ENCODE peak calls at places on chromosomes 5 and 9, in nine cellular contexts. U is left ventricle myocardium inferior; L is colonic mucosa; Q is CD8-positive, alpha-beta memory T cell; O is fibroblast of the aortic adventitia; C is ovary; I is transverse colon; P is upper lobe of right lung; A is aorta. J is an unnamed sample.

GRCh38 chr9:113934826-113935676 is 58.9 kb downstream of the ZNF618 start:
- DNase-seq in P (no peak), U (no peak), A (no peak), O (no peak), C (no peak), L (peak), I (no peak), Q (no peak), J (no peak)

GRCh38 chr5:37658440-37658839 is 181.4 kb downstream of the GDNF start:
- DNase-seq in A (no peak), C (no peak), U (no peak), I (no peak), L (no peak), O (no peak), P (no peak), Q (no peak), J (no peak)

GRCh38 chr9:115157245-115157674 is 39.3 kb upstream of the TNC start:
- DNase-seq in A (no peak), P (no peak), U (no peak), C (no peak), Q (no peak), O (peak), L (no peak), I (no peak), J (peak)

GRCh38 chr9:16267336-16268036 is 603.0 kb downstream of the BNC2 start:
- DNase-seq in I (no peak), U (no peak), O (peak), A (no peak), L (peak), C (no peak), P (no peak), Q (no peak), J (no peak)

GRCh38 chr5:53249529-53249928 is 140.0 kb upstream of the MOCS2 start:
- DNase-seq in P (no peak), A (no peak), O (peak), C (no peak), U (no peak), L (no peak), Q (no peak), I (no peak), J (peak)

GRCh38 chr9:76379494-76379893 is 14.7 kb downstream of the RFK start:
- DNase-seq in A (no peak), L (no peak), U (no peak), P (no peak), O (no peak), Q (no peak), C (no peak), I (no peak), J (peak)

GRCh38 chr5:123950701-123951100 is 438.7 kb downstream of the CSNK1G3 start:
- DNase-seq in U (no peak), L (no peak), O (no peak), A (no peak), I (no peak), C (no peak), P (no peak), Q (no peak), J (no peak)

GRCh38 chr5:74616236-74617146 is 24.0 kb downstream of the ENC1 start:
- DNase-seq in P (no peak), Q (no peak), O (no peak), U (no peak), I (no peak), A (no peak), L (no peak), C (peak), J (no peak)

GRCh38 chr5:111929892-111930291 is 172.9 kb upstream of the NREP start:
- DNase-seq in Q (no peak), A (no peak), O (peak), L (no peak), P (no peak), I (no peak), U (no peak), C (no peak), J (peak)

GRCh38 chr5:134524826-134525686 is at the start of gene JADE2:
- DNase-seq in Q (peak), U (peak), I (peak), L (peak), A (peak), P (peak), O (peak), C (peak), J (peak)

GRCh38 chr5:84292788-84293653 is 91.7 kb downstream of the EDIL3 start:
- DNase-seq in L (no peak), P (no peak), I (no peak), C (no peak), A (no peak), U (no peak), Q (no peak), O (no peak), J (no peak)

GRCh38 chr5:144103611-144104010 is 66.8 kb downstream of the YIPF5 start:
- DNase-seq in O (no peak), P (no peak), U (no peak), I (no peak), L (no peak), A (no peak), C (no peak), Q (no peak), J (no peak)

GRCh38 chr5:15695171-15695676 is 195.2 kb downstream of the FBXL7 start:
- DNase-seq in A (no peak), O (peak), P (no peak), C (peak), Q (no peak), U (no peak), I (no peak), L (no peak), J (no peak)

GRCh38 chr9:37259906-37260305 is 139.5 kb downstream of the ZCCHC7 start:
- DNase-seq in I (no peak), P (no peak), L (no peak), C (no peak), U (no peak), O (no peak), A (no peak), Q (no peak), J (no peak)

GRCh38 chr9:132410642-132411041 is 631 bp downstream of the CFAP77 start:
- DNase-seq in C (no peak), P (no peak), L (no peak), I (no peak), U (no peak), O (no peak), A (no peak), Q (peak), J (no peak)

GRCh38 chr9:73869261-73869660 is 627.9 kb upstream of the RORB start:
- DNase-seq in P (no peak), U (no peak), L (no peak), A (no peak), O (peak), C (no peak), Q (peak), I (peak), J (peak)

GRCh38 chr9:28539432-28539831 is 966.2 kb upstream of the C9orf72 start:
- DNase-seq in A (no peak), U (no peak), P (no peak), I (no peak), O (no peak), Q (no peak), C (no peak), L (no peak), J (no peak)

GRCh38 chr5:86884608-86885007 is 266.9 kb downstream of the COX7C start:
- DNase-seq in I (no peak), C (no peak), Q (no peak), P (no peak), O (no peak), U (no peak), L (no peak), A (no peak), J (no peak)

GRCh38 chr9:111232997-111233790 is 96.8 kb downstream of the OR2K2 start:
- DNase-seq in U (no peak), O (peak), L (no peak), C (no peak), A (no peak), P (no peak), I (no peak), Q (no peak), J (no peak)

GRCh38 chr5:68288756-68289134 is 73.2 kb downstream of the PIK3R1 start:
- DNase-seq in U (peak), A (no peak), L (peak), P (no peak), O (no peak), I (no peak), C (peak), Q (no peak), J (no peak)

GRCh38 chr5:20559845-20560244 is 571.8 kb upstream of the CDH18 start:
- DNase-seq in L (no peak), O (no peak), A (no peak), Q (no peak), U (no peak), P (no peak), I (no peak), C (no peak), J (no peak)

GRCh38 chr5:127909078-127909477 is 174.5 kb upstream of the SLC12A2 start:
- DNase-seq in P (no peak), Q (no peak), I (no peak), L (peak), O (peak), C (no peak), A (no peak), U (no peak), J (no peak)

GRCh38 chr5:150804388-150804787 is 25.8 kb downstream of the SMIM3 start:
- DNase-seq in C (no peak), U (no peak), Q (no peak), P (no peak), O (no peak), A (no peak), L (no peak), I (no peak), J (no peak)
- H3K4me3 ChIP-seq in C (no peak), U (no peak), Q (no peak), P (no peak), O (no peak), A (no peak), L (no peak), I (no peak), J (no peak)

GRCh38 chr9:3179716-3180115 is 335.8 kb upstream of the PUM3 start:
- DNase-seq in I (no peak), C (no peak), L (no peak), A (no peak), U (no peak), O (peak), Q (no peak), P (no peak), J (no peak)
- H3K4me3 ChIP-seq in I (no peak), C (no peak), L (no peak), A (no peak), U (no peak), O (no peak), Q (no peak), P (no peak), J (no peak)

GRCh38 chr5:94740328-94740727 is 121.9 kb downstream of the SLF1 start:
- DNase-seq in O (no peak), Q (no peak), C (no peak), U (no peak), I (no peak), P (no peak), L (no peak), A (no peak), J (no peak)
- H3K4me3 ChIP-seq in O (no peak), Q (no peak), C (no peak), U (no peak), I (no peak), P (no peak), L (no peak), A (no peak), J (no peak)

GRCh38 chr5:170757669-170758068 is 25.9 kb upstream of the GABRP start:
- DNase-seq in Q (no peak), I (no peak), U (no peak), O (no peak), A (no peak), L (no peak), C (no peak), P (no peak), J (no peak)

GRCh38 chr5:170760126-170760525 is 23.4 kb upstream of the GABRP start:
- DNase-seq in L (no peak), O (no peak), C (no peak), P (no peak), A (no peak), U (no peak), Q (no peak), I (no peak), J (no peak)

GRCh38 chr5:170758481-170758880 is 25.0 kb upstream of the GABRP start:
- DNase-seq in Q (no peak), L (no peak), P (no peak), A (no peak), U (no peak), O (no peak), I (no peak), C (no peak), J (no peak)

GRCh38 chr5:170761708-170762066 is 21.8 kb upstream of the GABRP start:
- DNase-seq in A (no peak), I (no peak), C (no peak), P (no peak), O (no peak), L (no peak), U (no peak), Q (no peak), J (no peak)

GRCh38 chr5:170761048-170761707 is 22.3 kb upstream of the GABRP start:
- DNase-seq in U (no peak), C (no peak), A (no peak), P (no peak), L (no peak), Q (no peak), O (no peak), I (no peak), J (no peak)
- H3K4me3 ChIP-seq in U (no peak), C (no peak), A (no peak), P (no peak), L (no peak), Q (no peak), O (no peak), I (no peak), J (no peak)

DNA sequence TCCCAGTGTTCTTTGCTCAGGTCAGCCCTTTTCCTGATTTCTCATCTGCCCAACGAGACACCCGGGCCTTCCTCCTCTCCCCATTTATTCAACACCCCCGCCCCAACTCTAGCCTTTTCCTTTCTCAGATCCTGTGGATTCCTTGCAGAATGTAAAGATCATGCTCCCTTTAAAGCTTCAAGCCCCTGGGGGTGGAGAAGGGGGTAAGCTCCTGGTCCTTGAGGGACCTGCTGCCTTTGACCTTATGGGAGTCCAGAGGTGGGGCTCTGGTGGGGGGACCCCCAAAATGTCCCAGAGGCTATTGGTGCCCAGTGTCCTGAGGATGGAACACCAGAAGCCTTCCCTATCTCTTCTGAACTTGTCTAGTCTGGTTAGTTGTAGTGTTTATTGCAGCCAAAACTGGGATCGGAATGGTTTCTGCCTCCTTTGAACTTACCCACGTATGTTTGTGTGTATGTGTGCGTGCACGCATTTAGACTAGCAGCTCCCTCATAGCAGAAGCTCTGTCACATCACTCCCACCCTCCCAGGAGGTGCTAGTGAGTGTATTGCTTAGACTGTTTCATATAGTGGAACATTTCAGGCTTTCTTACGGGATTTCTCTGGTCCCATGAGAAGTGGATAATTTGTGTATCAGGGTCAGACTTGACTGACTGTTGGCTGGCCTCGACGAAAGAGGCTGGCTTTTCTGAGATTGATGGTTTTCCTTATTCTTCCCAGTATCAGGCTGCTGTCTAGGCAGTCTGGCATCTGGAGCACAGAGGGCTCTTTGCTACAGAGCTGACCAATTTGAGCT is 1.1 kb downstream of the GALNT10 start:
- DNase-seq in C (no peak), A (no peak), L (no peak), P (no peak), O (peak), U (no peak), I (no peak), Q (no peak), J (no peak)
- H3K4me3 ChIP-seq in C (peak), A (peak), L (peak), P (peak), O (peak), U (peak), I (peak), Q (peak), J (peak)

GRCh38 chr9:136849038-136849959 is at the start of gene PHPT1:
- DNase-seq in P (peak), A (peak), C (peak), Q (peak), U (peak), I (peak), L (peak), O (peak), J (peak)

GRCh38 chr9:136849960-136850865 is 1.0 kb downstream of the PHPT1 start:
- DNase-seq in P (no peak), U (no peak), A (no peak), L (no peak), C (no peak), Q (no peak), O (no peak), I (no peak), J (no peak)

GRCh38 chr9:136852664-136853595 is 784 bp downstream of the MAMDC4 start:
- DNase-seq in I (no peak), P (no peak), Q (no peak), U (peak), L (peak), A (no peak), O (no peak), C (no peak), J (no peak)

GRCh38 chr9:136851941-136852663 is at the start of gene MAMDC4:
- DNase-seq in I (peak), L (peak), U (peak), P (no peak), O (no peak), Q (no peak), A (no peak), C (no peak), J (no peak)

GRCh38 chr9:136850866-136851775 is 1.0 kb upstream of the MAMDC4 start:
- DNase-seq in O (no peak), U (peak), C (no peak), Q (no peak), I (peak), L (no peak), A (no peak), P (no peak), J (no peak)
- H3K4me3 ChIP-seq in O (no peak), U (peak), C (no peak), Q (no peak), I (no peak), L (no peak), A (no peak), P (no peak), J (no peak)

DNA sequence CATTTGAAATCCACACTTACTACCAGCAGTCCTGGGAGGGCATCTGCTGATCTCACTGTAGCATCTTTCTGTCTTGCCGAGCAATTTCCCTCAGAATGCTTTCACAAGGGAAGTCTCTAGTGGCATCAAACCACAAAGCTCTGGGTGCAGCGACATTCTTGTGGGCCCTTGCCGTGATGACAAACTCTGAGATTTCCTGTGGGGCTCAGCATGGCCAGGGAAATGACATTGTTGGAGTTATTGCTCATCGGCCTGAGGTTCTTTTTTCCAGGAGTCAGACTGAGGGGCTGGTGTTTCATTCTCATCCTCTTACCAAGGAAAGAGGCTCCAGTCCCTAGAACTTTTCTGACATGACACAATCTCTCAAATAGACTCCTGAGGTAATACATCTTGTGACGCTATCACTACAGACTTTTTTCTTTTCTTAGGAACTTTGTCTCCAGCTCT is 51.4 kb downstream of the PFDN1 start:
- DNase-seq in A (no peak), L (no peak), C (no peak), O (peak), U (no peak), I (no peak), P (no peak), Q (no peak), J (no peak)
- H3K4me3 ChIP-seq in A (no peak), L (no peak), C (no peak), O (no peak), U (no peak), I (no peak), P (no peak), Q (no peak), J (no peak)

GRCh38 chr5:176366575-176366894 is 1.2 kb downstream of the ARL10 start:
- DNase-seq in C (no peak), Q (no peak), A (no peak), I (no peak), U (no peak), P (no peak), L (no peak), O (no peak), J (no peak)
- H3K4me3 ChIP-seq in C (no peak), Q (no peak), A (no peak), I (peak), U (peak), P (no peak), L (peak), O (peak), J (peak)

DNA sequence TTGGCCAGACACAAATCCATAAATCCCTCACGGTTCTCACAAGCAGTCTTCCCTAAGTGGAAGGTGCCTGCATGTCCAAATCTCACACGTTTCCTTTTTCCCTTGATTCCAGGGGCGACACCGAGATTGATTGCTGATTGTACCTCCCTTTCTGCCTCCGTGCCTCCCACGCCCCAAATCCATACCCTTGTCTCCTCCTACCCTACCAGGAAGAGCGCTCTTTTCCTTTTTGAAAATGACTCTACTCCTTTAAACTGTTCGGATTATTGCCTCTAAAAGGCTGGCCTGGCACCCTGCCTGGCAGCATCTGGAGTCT is 4.5 kb downstream of the STC2 start:
- DNase-seq in C (no peak), A (no peak), Q (no peak), L (no peak), U (no peak), O (no peak), I (no peak), P (no peak), J (no peak)
- H3K4me3 ChIP-seq in C (no peak), A (no peak), Q (no peak), L (no peak), U (peak), O (peak), I (no peak), P (peak), J (no peak)

GRCh38 chr5:142360051-142360498 is 35.3 kb upstream of the SPRY4 start:
- DNase-seq in A (no peak), U (no peak), I (no peak), C (no peak), L (no peak), P (no peak), O (no peak), Q (no peak), J (no peak)
- H3K4me3 ChIP-seq in A (no peak), U (no peak), I (no peak), C (no peak), L (no peak), P (no peak), O (no peak), Q (no peak), J (no peak)

J was measured in RWPE2.